ENCODE peak calls at places on chromosomes 4 and X, in eight cellular contexts. M, T, H, W, I, Q, U and G are unnamed samples.

GRCh38 chr4:108036252-108036651 is 46.6 kb downstream of the HADH start:
- DNase-seq in I (no peak), T (peak), Q (no peak), U (peak), W (no peak), H (no peak), M (no peak), G (no peak)

GRCh38 chr4:1049591-1049905 is 38.1 kb downstream of the FGFRL1 start:
- DNase-seq in M (no peak), H (no peak), Q (no peak), T (no peak), I (no peak), U (peak), W (no peak), G (no peak)

GRCh38 chr4:11495291-11495690 is 66.6 kb upstream of the HS3ST1 start:
- DNase-seq in H (peak), M (no peak), W (no peak), I (no peak), T (no peak), Q (no peak), U (no peak), G (no peak)

GRCh38 chrX:154374361-154375155 is at the start of gene FLNA:
- DNase-seq in M (no peak), W (no peak), U (peak), T (no peak), H (no peak), Q (no peak), I (no peak), G (peak)

GRCh38 chrX:53186363-53186762 is 38.6 kb downstream of the KDM5C start:
- DNase-seq in Q (no peak), W (no peak), M (peak), H (no peak), I (no peak), U (no peak), T (no peak), G (no peak)

GRCh38 chr4:15396157-15396800 is 31.6 kb upstream of the C1QTNF7 start:
- DNase-seq in U (peak), T (peak), M (peak), I (no peak), W (peak), H (no peak), Q (no peak), G (peak)

GRCh38 chrX:19849433-19850190 is 37.8 kb downstream of the SH3KBP1 start:
- DNase-seq in M (no peak), W (peak), I (no peak), Q (no peak), H (peak), T (no peak), U (no peak), G (no peak)

GRCh38 chrX:357035-357692 is 29.5 kb downstream of the PPP2R3B start:
- DNase-seq in I (no peak), H (no peak), M (no peak), U (no peak), W (no peak), T (no peak), Q (no peak), G (no peak)

GRCh38 chrX:119190736-119191282 is 45.3 kb upstream of the PGRMC1 start:
- DNase-seq in I (peak), H (peak), W (no peak), U (no peak), T (no peak), Q (no peak), M (peak), G (no peak)

GRCh38 chr4:163330828-163331628 is 1.4 kb downstream of the NPY1R start:
- DNase-seq in I (no peak), H (no peak), T (no peak), W (no peak), M (no peak), U (peak), Q (no peak), G (no peak)

GRCh38 chr4:3193531-3194203 is 55.3 kb upstream of the MSANTD1 start:
- DNase-seq in M (peak), U (no peak), H (no peak), W (no peak), Q (no peak), T (no peak), I (no peak), G (no peak)

GRCh38 chrX:150536455-150537116 is 31.8 kb upstream of the MTM1 start:
- DNase-seq in Q (no peak), I (no peak), W (no peak), T (no peak), M (no peak), H (no peak), U (no peak), G (no peak)

GRCh38 chr4:141609243-141609642 is 27.1 kb upstream of the IL15 start:
- DNase-seq in U (peak), T (no peak), I (peak), W (no peak), M (no peak), H (no peak), Q (peak), G (no peak)

GRCh38 chr4:15034071-15034764 is 31.9 kb downstream of the CPEB2 start:
- DNase-seq in Q (no peak), M (peak), U (no peak), I (no peak), H (peak), W (no peak), T (no peak), G (no peak)

GRCh38 chr4:101400096-101400495 is 52.8 kb upstream of the PPP3CA start:
- DNase-seq in I (no peak), H (no peak), U (no peak), T (no peak), M (no peak), Q (no peak), W (no peak), G (no peak)

GRCh38 chr4:24802648-24803047 is 7.3 kb downstream of the SOD3 start:
- DNase-seq in M (no peak), T (no peak), I (no peak), Q (no peak), U (no peak), W (no peak), H (no peak), G (no peak)

GRCh38 chr4:163607292-163607691 is 112.8 kb downstream of the TMA16 start:
- DNase-seq in U (no peak), Q (no peak), I (no peak), T (no peak), W (peak), M (no peak), H (no peak), G (no peak)

GRCh38 chr4:93444860-93445259 is 383.7 kb upstream of the ATOH1 start:
- DNase-seq in M (no peak), H (peak), U (no peak), W (no peak), Q (no peak), I (no peak), T (no peak), G (no peak)

GRCh38 chr4:105605493-105605892 is 53.1 kb downstream of the ARHGEF38 start:
- DNase-seq in W (peak), I (no peak), Q (no peak), H (peak), M (no peak), U (no peak), T (no peak), G (no peak)

GRCh38 chrX:27964432-27964831 is 16.8 kb downstream of the DCAF8L1 start:
- DNase-seq in M (no peak), T (no peak), I (no peak), W (no peak), H (no peak), Q (no peak), U (no peak), G (no peak)

GRCh38 chr4:48478273-48478672 is 4.9 kb upstream of the SLC10A4 start:
- DNase-seq in W (no peak), Q (no peak), M (no peak), T (no peak), U (no peak), I (no peak), H (no peak), G (no peak)

GRCh38 chrX:123454712-123455431 is 270.8 kb downstream of the GRIA3 start:
- DNase-seq in T (no peak), I (no peak), H (no peak), M (no peak), Q (no peak), W (no peak), U (no peak), G (no peak)

GRCh38 chr4:155220025-155220424 is 11.6 kb downstream of the NPY2R start:
- DNase-seq in M (no peak), T (no peak), I (no peak), U (no peak), H (no peak), Q (no peak), W (no peak), G (no peak)

GRCh38 chr4:8277356-8278008 is 7.9 kb downstream of the HTRA3 start:
- DNase-seq in I (no peak), U (peak), H (no peak), W (no peak), M (no peak), Q (no peak), T (no peak), G (no peak)

GRCh38 chr4:180057891-180058643 is 2185.1 kb upstream of the TENM3 start:
- DNase-seq in H (no peak), T (no peak), I (no peak), W (peak), M (no peak), U (no peak), Q (no peak), G (peak)

GRCh38 chr4:6892190-6892908 is 17.3 kb upstream of the TBC1D14 start:
- DNase-seq in Q (no peak), U (peak), T (peak), I (peak), W (peak), H (peak), M (peak), G (peak)

GRCh38 chr4:156778093-156778492 is 193.5 kb downstream of the PDGFC start:
- DNase-seq in M (peak), H (no peak), Q (no peak), U (no peak), I (no peak), W (no peak), T (no peak), G (no peak)

GRCh38 chrX:48516987-48517386 is 4.6 kb upstream of the EBP start:
- DNase-seq in T (no peak), M (no peak), I (no peak), Q (no peak), W (no peak), U (no peak), H (no peak), G (no peak)

GRCh38 chrX:7925867-7926472 is 1.2 kb downstream of the PNPLA4 start:
- DNase-seq in Q (peak), W (peak), H (peak), M (peak), T (peak), I (peak), U (peak), G (peak)

GRCh38 chr4:66187175-66187720 is 517.0 kb upstream of the EPHA5 start:
- DNase-seq in I (no peak), W (no peak), H (no peak), Q (no peak), T (no peak), M (no peak), U (no peak), G (no peak)

GRCh38 chr4:10962246-10962645 is 277.7 kb upstream of the CLNK start:
- DNase-seq in T (no peak), I (no peak), Q (no peak), H (no peak), M (no peak), W (no peak), U (no peak), G (no peak)

GRCh38 chr4:1043658-1044468 is 32.4 kb downstream of the FGFRL1 start:
- DNase-seq in M (peak), H (peak), I (peak), W (peak), U (peak), T (no peak), Q (peak), G (peak)

GRCh38 chrX:2385224-2385623 is 115.6 kb downstream of the DHRSX start:
- DNase-seq in T (no peak), W (no peak), H (peak), U (no peak), I (no peak), Q (no peak), M (peak), G (no peak)

GRCh38 chrX:108437354-108437753 is 868 bp downstream of the COL4A6 start:
- DNase-seq in T (no peak), H (no peak), Q (no peak), I (no peak), M (no peak), U (no peak), W (no peak), G (no peak)

GRCh38 chr4:101753702-101754101 is 36.8 kb upstream of the BANK1 start:
- DNase-seq in H (peak), W (no peak), M (no peak), T (no peak), I (no peak), U (no peak), Q (no peak), G (no peak)

DNA sequence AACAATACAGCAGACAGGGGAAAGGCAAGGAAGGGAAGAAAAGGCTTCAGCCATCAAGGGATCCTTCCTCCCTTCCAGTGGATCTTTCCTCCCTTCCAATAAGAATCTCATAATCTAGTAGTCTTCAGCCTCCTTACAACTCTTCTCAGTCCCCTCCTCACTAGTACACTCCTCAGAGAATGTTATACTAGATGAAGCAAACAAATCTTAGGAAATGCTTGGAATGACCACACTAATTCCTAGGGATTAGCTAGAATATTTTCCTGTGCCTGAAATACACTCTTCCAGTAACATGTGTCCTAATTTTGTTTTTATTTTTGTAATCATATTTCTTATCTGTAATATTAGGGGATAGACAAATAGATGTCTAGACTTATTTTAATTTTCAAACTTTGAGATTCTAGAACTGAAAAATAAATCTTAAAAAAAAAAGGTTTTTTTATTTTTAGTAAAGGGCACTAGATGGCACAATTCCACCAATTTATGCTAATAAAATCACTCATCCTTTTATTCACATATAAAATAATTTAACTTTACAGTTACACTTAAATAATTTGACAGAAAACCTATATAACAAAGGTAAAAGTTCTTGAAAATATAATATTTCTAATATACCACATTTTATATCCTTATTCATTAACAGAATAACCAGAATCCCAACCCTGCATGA is 7.0 kb upstream of the STPG2 start:
- DNase-seq in U (no peak), T (no peak), H (peak), M (no peak), W (no peak), I (no peak), Q (no peak), G (no peak)
- TF ChIP-seq CTCF in U (peak), T (peak), H (no peak), M (peak), W (no peak), I (no peak), Q (no peak), G (peak)

GRCh38 chrX:39438603-39439602 is 637.6 kb downstream of the MID1IP1 start:
- DNase-seq in M (no peak), T (no peak), U (no peak), W (no peak), I (no peak), Q (no peak), H (no peak), G (no peak)
- TF ChIP-seq CTCF in M (no peak), T (no peak), U (peak), W (no peak), I (peak), Q (no peak), H (no peak), G (no peak)

GRCh38 chrX:110004210-110004609 is 1.3 kb downstream of the TMEM164 start:
- DNase-seq in Q (peak), H (no peak), I (no peak), W (no peak), U (peak), M (no peak), T (no peak), G (peak)

GRCh38 chrX:110000854-110001701 is 1.8 kb upstream of the TMEM164 start:
- DNase-seq in H (no peak), W (no peak), M (no peak), T (no peak), U (no peak), Q (no peak), I (no peak), G (no peak)

GRCh38 chrX:110003167-110004156 is 548 bp downstream of the TMEM164 start:
- DNase-seq in H (peak), Q (no peak), M (no peak), W (peak), T (no peak), I (no peak), U (peak), G (peak)

GRCh38 chrX:110001702-110002299 is 1.1 kb upstream of the TMEM164 start:
- DNase-seq in Q (no peak), M (no peak), I (no peak), U (no peak), W (no peak), H (no peak), T (no peak), G (peak)

GRCh38 chrX:110002300-110003166 is at the start of gene TMEM164:
- DNase-seq in H (peak), T (peak), I (peak), M (peak), W (peak), U (peak), Q (peak), G (peak)
- TF ChIP-seq CTCF in H (no peak), T (no peak), I (no peak), M (no peak), W (no peak), U (no peak), Q (no peak), G (no peak)

DNA sequence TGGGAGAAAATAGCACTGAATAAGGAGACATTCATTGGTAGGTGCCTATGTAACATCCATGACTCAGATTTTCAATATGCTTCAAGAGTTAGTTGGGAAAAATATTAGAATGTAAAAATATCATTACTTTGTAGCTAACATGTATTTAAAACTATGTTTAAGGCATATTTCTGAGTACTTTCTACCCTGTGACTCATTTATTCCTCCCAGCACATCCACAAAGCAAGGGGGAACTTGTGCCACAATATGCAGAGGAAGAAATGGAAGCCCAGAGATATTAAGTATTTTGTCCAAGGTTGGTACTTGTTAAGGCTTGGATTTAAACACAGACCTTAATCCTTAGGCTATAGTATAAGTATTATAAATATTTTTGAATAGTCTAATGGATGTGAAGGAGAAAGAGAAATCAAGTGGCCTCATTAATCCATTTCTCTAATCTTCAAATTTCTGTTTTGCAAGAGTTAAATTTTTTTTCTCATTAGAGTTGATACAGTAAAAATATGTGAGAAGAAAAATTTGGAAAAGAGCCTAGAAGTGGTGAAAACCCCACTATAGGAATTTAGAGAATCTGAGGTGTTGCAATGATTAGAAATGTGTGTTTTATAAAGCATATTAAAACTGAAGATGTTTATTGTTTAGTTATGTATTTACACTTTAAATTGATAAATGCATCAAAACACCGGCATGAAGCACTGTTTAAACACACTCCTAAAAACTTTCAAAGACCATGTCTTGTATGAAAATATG is 149.3 kb upstream of the GYPA start:
- DNase-seq in I (no peak), H (no peak), M (no peak), T (no peak), U (no peak), Q (no peak), W (no peak), G (no peak)
- TF ChIP-seq CTCF in I (no peak), H (no peak), M (no peak), T (no peak), U (no peak), Q (no peak), W (no peak), G (no peak)

GRCh38 chrX:63761639-63762038 is 23.4 kb downstream of the ARHGEF9 start:
- DNase-seq in M (no peak), Q (no peak), I (no peak), T (no peak), U (no peak), H (no peak), W (no peak), G (no peak)
- TF ChIP-seq CTCF in M (no peak), Q (no peak), I (no peak), T (peak), U (peak), H (no peak), W (no peak), G (no peak)

DNA sequence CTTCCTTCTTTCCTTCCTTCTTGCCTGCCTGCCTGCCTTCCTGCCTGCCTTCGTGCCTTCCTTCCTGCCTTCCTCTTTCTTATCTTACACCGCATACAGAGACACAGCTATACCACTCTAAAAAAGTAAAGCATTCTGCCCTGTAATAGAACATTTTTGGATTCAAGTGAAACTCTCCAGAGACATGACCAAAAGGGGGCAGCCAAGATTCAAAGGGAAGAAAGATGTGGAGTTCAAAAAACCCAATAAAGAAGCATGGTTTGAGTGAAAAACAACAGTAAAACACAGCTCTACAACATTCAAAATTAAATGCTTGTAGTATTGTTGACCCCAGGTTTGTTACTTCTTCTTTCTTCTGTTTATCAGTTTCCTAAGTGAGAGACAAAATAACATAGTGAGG is 914.9 kb upstream of the PCDH7 start:
- DNase-seq in U (no peak), T (no peak), W (no peak), H (no peak), Q (no peak), I (no peak), M (no peak), G (no peak)
- TF ChIP-seq CTCF in U (no peak), T (no peak), W (no peak), H (no peak), Q (no peak), I (no peak), M (peak), G (no peak)